ENCODE peak calls at places on chromosomes 3 and 15, in six cellular contexts. One of them, this sample, is unnamed.

GRCh38 chr3:42790714-42791229 is 13.5 kb downstream of the HIGD1A start:
- DNase-seq in choroid plexus epithelial cell: peak
- DNase-seq in epithelial cell of esophagus: no peak
- DNase-seq in tibial nerve: no peak
- DNase-seq in IMR-90: no peak
- DNase-seq in ovary: no peak
- DNase-seq in this sample: no peak

GRCh38 chr3:193574488-193575072 is 18.4 kb upstream of the OPA1 start:
- DNase-seq in choroid plexus epithelial cell: no peak
- DNase-seq in tibial nerve: no peak
- DNase-seq in IMR-90: no peak
- DNase-seq in epithelial cell of esophagus: peak
- DNase-seq in ovary: no peak
- DNase-seq in this sample: no peak

GRCh38 chr15:43518073-43518761 is 809 bp downstream of the MAP1A start:
- DNase-seq in epithelial cell of esophagus: peak
- DNase-seq in ovary: peak
- DNase-seq in tibial nerve: no peak
- DNase-seq in choroid plexus epithelial cell: peak
- DNase-seq in IMR-90: peak
- DNase-seq in this sample: no peak

GRCh38 chr15:39629376-39629775 is 48.5 kb downstream of the THBS1 start:
- DNase-seq in tibial nerve: no peak
- DNase-seq in ovary: no peak
- DNase-seq in epithelial cell of esophagus: peak
- DNase-seq in IMR-90: peak
- DNase-seq in choroid plexus epithelial cell: peak
- DNase-seq in this sample: no peak

GRCh38 chr15:29668120-29668602 is 154.1 kb downstream of the TJP1 start:
- DNase-seq in IMR-90: peak
- DNase-seq in choroid plexus epithelial cell: peak
- DNase-seq in epithelial cell of esophagus: peak
- DNase-seq in tibial nerve: peak
- DNase-seq in ovary: peak
- DNase-seq in this sample: peak

GRCh38 chr3:177571271-177571972 is 374.1 kb upstream of the TBL1XR1 start:
- DNase-seq in ovary: no peak
- DNase-seq in choroid plexus epithelial cell: no peak
- DNase-seq in IMR-90: no peak
- DNase-seq in epithelial cell of esophagus: no peak
- DNase-seq in tibial nerve: no peak
- DNase-seq in this sample: no peak

GRCh38 chr3:117526485-117527079 is 817.0 kb downstream of the TUSC7 start:
- DNase-seq in tibial nerve: peak
- DNase-seq in ovary: no peak
- DNase-seq in IMR-90: peak
- DNase-seq in choroid plexus epithelial cell: peak
- DNase-seq in epithelial cell of esophagus: peak
- DNase-seq in this sample: peak

GRCh38 chr3:39013921-39014509 is 37.7 kb downstream of the SCN11A start:
- DNase-seq in IMR-90: no peak
- DNase-seq in ovary: no peak
- DNase-seq in epithelial cell of esophagus: peak
- DNase-seq in tibial nerve: no peak
- DNase-seq in choroid plexus epithelial cell: no peak
- DNase-seq in this sample: no peak

GRCh38 chr3:171417813-171418212 is 42.4 kb downstream of the TNIK start:
- DNase-seq in IMR-90: peak
- DNase-seq in choroid plexus epithelial cell: peak
- DNase-seq in tibial nerve: peak
- DNase-seq in epithelial cell of esophagus: peak
- DNase-seq in ovary: no peak
- DNase-seq in this sample: peak

GRCh38 chr15:48459571-48460461 is 128.6 kb downstream of the DUT start:
- DNase-seq in IMR-90: peak
- DNase-seq in ovary: no peak
- DNase-seq in epithelial cell of esophagus: peak
- DNase-seq in tibial nerve: peak
- DNase-seq in choroid plexus epithelial cell: peak
- DNase-seq in this sample: peak

GRCh38 chr3:69320867-69321266 is 65.0 kb downstream of the FRMD4B start:
- DNase-seq in IMR-90: no peak
- DNase-seq in ovary: peak
- DNase-seq in choroid plexus epithelial cell: no peak
- DNase-seq in tibial nerve: no peak
- DNase-seq in epithelial cell of esophagus: no peak
- DNase-seq in this sample: no peak

GRCh38 chr3:98893740-98894139 is 7.8 kb downstream of the DCBLD2 start:
- DNase-seq in ovary: no peak
- DNase-seq in epithelial cell of esophagus: no peak
- DNase-seq in tibial nerve: no peak
- DNase-seq in IMR-90: peak
- DNase-seq in choroid plexus epithelial cell: no peak
- DNase-seq in this sample: peak

GRCh38 chr3:33211444-33211843 is 7.2 kb downstream of the SUSD5 start:
- DNase-seq in epithelial cell of esophagus: peak
- DNase-seq in tibial nerve: no peak
- DNase-seq in ovary: no peak
- DNase-seq in IMR-90: peak
- DNase-seq in choroid plexus epithelial cell: peak
- DNase-seq in this sample: peak

GRCh38 chr15:79896634-79897379 is at the start of gene MTHFS:
- DNase-seq in epithelial cell of esophagus: peak
- DNase-seq in IMR-90: peak
- DNase-seq in tibial nerve: peak
- DNase-seq in ovary: peak
- DNase-seq in choroid plexus epithelial cell: peak
- DNase-seq in this sample: peak

GRCh38 chr15:99249270-99249817 is at the start of gene TTC23:
- DNase-seq in IMR-90: peak
- DNase-seq in tibial nerve: peak
- DNase-seq in epithelial cell of esophagus: peak
- DNase-seq in choroid plexus epithelial cell: peak
- DNase-seq in ovary: peak
- DNase-seq in this sample: peak

GRCh38 chr15:83871808-83872559 is 218.1 kb downstream of the ADAMTSL3 start:
- DNase-seq in epithelial cell of esophagus: peak
- DNase-seq in ovary: no peak
- DNase-seq in tibial nerve: no peak
- DNase-seq in choroid plexus epithelial cell: peak
- DNase-seq in IMR-90: peak
- DNase-seq in this sample: peak

GRCh38 chr15:72037321-72037720 is 80.6 kb downstream of the MYO9A start:
- DNase-seq in epithelial cell of esophagus: peak
- DNase-seq in ovary: no peak
- DNase-seq in IMR-90: peak
- DNase-seq in choroid plexus epithelial cell: peak
- DNase-seq in tibial nerve: no peak
- DNase-seq in this sample: peak

GRCh38 chr3:32428092-32429068 is 36.7 kb downstream of the CMTM7 start:
- DNase-seq in IMR-90: no peak
- DNase-seq in ovary: no peak
- DNase-seq in choroid plexus epithelial cell: peak
- DNase-seq in epithelial cell of esophagus: no peak
- DNase-seq in tibial nerve: no peak
- DNase-seq in this sample: no peak

GRCh38 chr3:53817211-53817610 is 29.0 kb downstream of the CHDH start:
- DNase-seq in choroid plexus epithelial cell: no peak
- DNase-seq in ovary: no peak
- DNase-seq in tibial nerve: no peak
- DNase-seq in IMR-90: no peak
- DNase-seq in epithelial cell of esophagus: no peak
- DNase-seq in this sample: no peak

GRCh38 chr3:172155880-172156279 is 116.5 kb downstream of the FNDC3B start:
- DNase-seq in tibial nerve: no peak
- DNase-seq in IMR-90: no peak
- DNase-seq in epithelial cell of esophagus: no peak
- DNase-seq in choroid plexus epithelial cell: no peak
- DNase-seq in ovary: no peak
- DNase-seq in this sample: no peak

DNA sequence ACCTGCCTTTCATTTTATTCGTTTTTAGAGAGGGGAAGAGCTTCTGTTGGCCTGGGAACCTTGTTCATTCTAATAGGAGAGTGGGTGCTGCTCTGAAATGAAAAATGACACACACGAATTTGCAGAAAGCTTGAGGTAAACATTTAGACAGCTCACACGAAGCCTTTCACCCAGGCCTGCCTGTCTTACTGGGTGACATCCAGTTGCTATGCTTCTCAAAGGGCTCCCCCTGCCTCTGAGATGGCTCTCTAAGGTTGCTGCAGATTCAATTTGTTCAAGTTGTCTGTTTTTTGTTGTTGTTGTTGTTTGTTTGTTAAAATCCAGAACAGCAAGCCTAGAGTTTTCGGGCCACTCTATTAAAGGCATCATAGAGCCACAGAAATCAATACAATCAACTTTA is 18.1 kb downstream of the PEX5L start:
- DNase-seq in tibial nerve: no peak
- DNase-seq in epithelial cell of esophagus: peak
- DNase-seq in ovary: no peak
- DNase-seq in choroid plexus epithelial cell: no peak
- DNase-seq in IMR-90: no peak
- DNase-seq in this sample: no peak
- TF ChIP-seq CTCF in tibial nerve: no peak
- TF ChIP-seq CTCF in epithelial cell of esophagus: peak
- TF ChIP-seq CTCF in ovary: no peak
- TF ChIP-seq CTCF in choroid plexus epithelial cell: no peak
- TF ChIP-seq CTCF in IMR-90: no peak
- TF ChIP-seq CTCF in this sample: no peak

GRCh38 chr3:188052966-188053340 is 101.0 kb upstream of the LPP start:
- DNase-seq in epithelial cell of esophagus: peak
- DNase-seq in choroid plexus epithelial cell: no peak
- DNase-seq in tibial nerve: no peak
- DNase-seq in ovary: no peak
- DNase-seq in IMR-90: no peak
- DNase-seq in this sample: no peak

GRCh38 chr3:188053710-188054379 is 100.1 kb upstream of the LPP start:
- DNase-seq in epithelial cell of esophagus: no peak
- DNase-seq in choroid plexus epithelial cell: peak
- DNase-seq in ovary: no peak
- DNase-seq in IMR-90: no peak
- DNase-seq in tibial nerve: no peak
- DNase-seq in this sample: no peak

GRCh38 chr3:188051801-188052228 is 102.1 kb upstream of the LPP start:
- DNase-seq in IMR-90: no peak
- DNase-seq in tibial nerve: peak
- DNase-seq in choroid plexus epithelial cell: peak
- DNase-seq in ovary: peak
- DNase-seq in epithelial cell of esophagus: no peak
- DNase-seq in this sample: peak

GRCh38 chr3:188049890-188050530 is 103.9 kb upstream of the LPP start:
- DNase-seq in tibial nerve: no peak
- DNase-seq in IMR-90: no peak
- DNase-seq in epithelial cell of esophagus: no peak
- DNase-seq in ovary: no peak
- DNase-seq in choroid plexus epithelial cell: no peak
- DNase-seq in this sample: no peak

GRCh38 chr3:188052229-188052965 is 101.6 kb upstream of the LPP start:
- DNase-seq in tibial nerve: peak
- DNase-seq in IMR-90: peak
- DNase-seq in choroid plexus epithelial cell: peak
- DNase-seq in epithelial cell of esophagus: no peak
- DNase-seq in ovary: peak
- DNase-seq in this sample: peak
- TF ChIP-seq CTCF in tibial nerve: peak
- TF ChIP-seq CTCF in IMR-90: peak
- TF ChIP-seq CTCF in choroid plexus epithelial cell: peak
- TF ChIP-seq CTCF in epithelial cell of esophagus: no peak
- TF ChIP-seq CTCF in ovary: peak
- TF ChIP-seq CTCF in this sample: peak

DNA sequence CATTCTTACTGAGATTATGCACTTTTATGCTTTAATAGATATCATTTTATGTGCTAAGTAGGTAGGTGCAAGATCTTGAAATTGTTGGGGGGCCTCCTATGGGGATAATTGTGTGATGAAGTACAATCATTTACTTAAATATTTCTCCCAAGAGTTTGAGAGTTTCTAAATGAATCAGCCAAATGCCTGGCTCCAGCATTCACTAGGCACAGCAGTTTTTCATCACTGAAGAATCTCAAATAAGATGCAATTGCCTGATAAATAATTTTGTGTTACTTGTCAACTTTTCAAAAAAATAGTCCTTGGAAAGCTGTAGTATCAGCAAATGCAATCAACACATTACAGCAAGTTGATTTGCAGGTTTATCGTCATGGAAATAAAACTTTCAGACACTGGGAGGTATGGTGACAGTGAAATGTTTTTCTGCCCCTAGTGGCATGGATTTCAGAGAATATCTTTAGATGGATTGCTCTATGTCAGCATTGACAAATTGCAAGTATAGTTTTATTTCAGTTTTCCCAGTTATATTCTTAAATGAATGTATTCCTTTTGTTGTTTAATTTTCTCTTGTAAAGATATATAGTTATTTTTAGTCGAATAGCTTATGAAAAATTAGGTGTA is 167.1 kb downstream of the NEK11 start:
- DNase-seq in IMR-90: no peak
- DNase-seq in epithelial cell of esophagus: no peak
- DNase-seq in ovary: no peak
- DNase-seq in choroid plexus epithelial cell: peak
- DNase-seq in tibial nerve: no peak
- DNase-seq in this sample: no peak
- TF ChIP-seq CTCF in IMR-90: no peak
- TF ChIP-seq CTCF in epithelial cell of esophagus: no peak
- TF ChIP-seq CTCF in ovary: no peak
- TF ChIP-seq CTCF in choroid plexus epithelial cell: no peak
- TF ChIP-seq CTCF in tibial nerve: no peak
- TF ChIP-seq CTCF in this sample: peak

DNA sequence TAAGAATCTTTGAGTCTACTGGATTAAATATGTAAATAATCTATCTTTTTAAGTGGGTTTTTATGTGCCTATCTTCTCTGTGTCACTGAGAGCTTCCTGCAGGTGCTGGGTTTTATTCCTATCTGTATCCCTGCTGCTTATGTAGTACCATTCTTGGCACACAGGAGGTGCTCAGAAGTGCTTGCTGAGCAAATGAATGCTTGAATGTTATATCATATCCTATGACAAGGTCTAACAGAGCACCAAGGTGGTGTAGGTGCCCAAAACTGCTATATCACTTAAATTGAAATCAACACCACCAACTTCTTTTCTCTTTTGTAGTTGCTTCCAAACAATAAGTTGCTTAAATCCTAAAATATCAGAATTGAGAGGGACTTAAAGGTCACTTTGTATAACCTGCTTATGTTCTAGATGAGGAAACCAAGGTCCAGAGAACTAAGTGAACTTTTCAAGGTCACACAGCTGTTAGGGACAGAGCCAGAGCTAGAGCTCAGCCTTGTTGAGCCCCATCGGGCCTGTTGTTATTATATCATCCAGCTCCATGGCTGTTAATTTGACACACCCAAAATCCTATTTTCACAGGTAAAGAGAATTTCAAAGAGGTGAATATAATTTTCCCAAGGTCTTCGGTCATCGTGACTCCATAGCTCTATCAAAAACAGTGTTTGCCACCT is 46.0 kb downstream of the CCNL1 start:
- DNase-seq in choroid plexus epithelial cell: no peak
- DNase-seq in epithelial cell of esophagus: no peak
- DNase-seq in IMR-90: no peak
- DNase-seq in ovary: no peak
- DNase-seq in tibial nerve: no peak
- DNase-seq in this sample: no peak
- TF ChIP-seq CTCF in choroid plexus epithelial cell: peak
- TF ChIP-seq CTCF in epithelial cell of esophagus: no peak
- TF ChIP-seq CTCF in IMR-90: no peak
- TF ChIP-seq CTCF in ovary: no peak
- TF ChIP-seq CTCF in tibial nerve: no peak
- TF ChIP-seq CTCF in this sample: peak